ENCODE peak calls at places on chromosomes 7 and 10, in six cellular contexts. K is GM23248, N is Ammon's horn, G is nephron progenitor cell, A is GM20000, F is EL. O is an unnamed sample.

GRCh38 chr7:42587826-42588225 is 324.0 kb downstream of the C7orf25 start:
- DNase-seq in G (no peak), N (no peak), K (no peak), F (no peak), A (no peak), O (no peak)

GRCh38 chr7:142636751-142637150 is 112.5 kb upstream of the PRSS1 start:
- DNase-seq in A (no peak), F (no peak), G (no peak), K (no peak), N (no peak), O (no peak)

GRCh38 chr10:42428534-42428933 is 209.8 kb downstream of the ZNF33B start:
- DNase-seq in F (peak), K (peak), A (no peak), G (no peak), N (peak), O (peak)

GRCh38 chr7:51366930-51367613 is 50.5 kb upstream of the COBL start:
- DNase-seq in G (peak), N (peak), F (peak), A (peak), K (peak), O (peak)

GRCh38 chr7:22700559-22701002 is 26.4 kb upstream of the IL6 start:
- DNase-seq in G (no peak), A (no peak), K (peak), F (peak), N (peak), O (no peak)

GRCh38 chr10:20466731-20467130 is 430.4 kb downstream of the NEBL start:
- DNase-seq in A (no peak), G (no peak), N (no peak), K (no peak), F (no peak), O (peak)

GRCh38 chr7:158278745-158279320 is 308.8 kb downstream of the PTPRN2 start:
- DNase-seq in N (no peak), F (no peak), G (no peak), A (no peak), K (no peak), O (no peak)

GRCh38 chr10:77849039-77849664 is 77.4 kb downstream of the DLG5 start:
- DNase-seq in G (peak), F (no peak), N (no peak), A (peak), K (no peak), O (no peak)

GRCh38 chr7:80311313-80311712 is 176.7 kb downstream of the GNAI1 start:
- DNase-seq in A (no peak), F (no peak), G (no peak), K (no peak), N (no peak), O (no peak)

GRCh38 chr7:142909921-142910521 is 23.5 kb downstream of the TRPV5 start:
- DNase-seq in K (no peak), N (no peak), G (no peak), A (no peak), F (no peak), O (no peak)

GRCh38 chr10:110444009-110444347 is 53.7 kb upstream of the DUSP5 start:
- DNase-seq in K (no peak), A (no peak), N (no peak), F (no peak), G (peak), O (peak)

GRCh38 chr7:110600983-110601382 is 489.9 kb upstream of the LRRN3 start:
- DNase-seq in G (no peak), F (no peak), A (no peak), K (no peak), N (no peak), O (no peak)

GRCh38 chr7:142717453-142717852 is 31.8 kb upstream of the PRSS1 start:
- DNase-seq in A (no peak), G (no peak), N (no peak), K (no peak), F (no peak), O (no peak)

GRCh38 chr7:95636140-95636539 is 39.8 kb upstream of the PDK4 start:
- DNase-seq in F (no peak), G (no peak), A (no peak), N (no peak), K (peak), O (peak)

GRCh38 chr7:730501-731439 is 3.7 kb upstream of the PRKAR1B start:
- DNase-seq in F (no peak), G (no peak), N (no peak), K (peak), A (no peak), O (no peak)

GRCh38 chr7:128032605-128033235 is 1.5 kb upstream of the LRRC4 start:
- DNase-seq in G (no peak), F (peak), K (peak), A (peak), N (no peak), O (no peak)

GRCh38 chr7:19377611-19378339 is 232.6 kb upstream of the FERD3L start:
- DNase-seq in N (no peak), G (peak), K (peak), F (peak), A (no peak), O (no peak)

GRCh38 chr7:92904292-92905131 is 68.1 kb upstream of the CDK6 start:
- DNase-seq in A (peak), G (no peak), N (no peak), F (peak), K (peak), O (peak)

GRCh38 chr10:68001539-68001938 is 73.5 kb downstream of the HERC4 start:
- DNase-seq in A (no peak), G (no peak), K (no peak), F (no peak), N (no peak), O (no peak)

GRCh38 chr7:46871516-46871915 is 710.4 kb downstream of the TNS3 start:
- DNase-seq in N (no peak), A (no peak), F (peak), G (no peak), K (peak), O (no peak)

GRCh38 chr10:5938291-5938690 is 39.1 kb downstream of the IL15RA start:
- DNase-seq in N (no peak), G (no peak), A (no peak), K (no peak), F (no peak), O (no peak)

GRCh38 chr7:17942231-17942630 is 1.9 kb upstream of the SNX13 start:
- DNase-seq in K (no peak), N (no peak), A (no peak), G (no peak), F (no peak), O (no peak)

GRCh38 chr10:33385686-33386085 is 51.2 kb upstream of the NRP1 start:
- DNase-seq in G (no peak), A (no peak), K (no peak), F (no peak), N (no peak), O (no peak)

GRCh38 chr10:60827791-60828488 is 49.7 kb downstream of the CDK1 start:
- DNase-seq in A (no peak), G (no peak), N (no peak), F (peak), K (peak), O (no peak)

GRCh38 chr10:10489765-10490164 is 527.9 kb upstream of the CELF2 start:
- DNase-seq in A (no peak), K (peak), F (no peak), N (no peak), G (no peak), O (no peak)

GRCh38 chr7:96200740-96201139 is 121.2 kb downstream of the SLC25A13 start:
- DNase-seq in A (no peak), N (no peak), F (no peak), G (no peak), K (peak), O (no peak)

GRCh38 chr7:48471206-48471605 is 299.9 kb downstream of the ABCA13 start:
- DNase-seq in N (no peak), F (no peak), K (no peak), G (no peak), A (no peak), O (no peak)

GRCh38 chr7:138204285-138204988 is 128.2 kb downstream of the AKR1D1 start:
- DNase-seq in K (no peak), A (no peak), F (no peak), G (no peak), N (no peak), O (no peak)

GRCh38 chr10:93378039-93378438 is 104.1 kb downstream of the MYOF start:
- DNase-seq in K (no peak), A (no peak), G (no peak), N (no peak), F (no peak), O (no peak)

GRCh38 chr7:103446046-103446520 is at the start of gene SLC26A5:
- DNase-seq in A (peak), N (no peak), K (peak), F (no peak), G (peak), O (no peak)

GRCh38 chr7:12630615-12630884 is 56.9 kb upstream of the ARL4A start:
- DNase-seq in K (no peak), N (no peak), F (no peak), A (no peak), G (no peak), O (no peak)

GRCh38 chr10:1050145-1050544 is 1.2 kb upstream of the IDI1 start:
- DNase-seq in K (peak), A (no peak), G (peak), F (no peak), N (no peak), O (peak)

O was measured in RKO.